ENCODE peak calls at places on chromosomes 12 and 14, in eight cellular contexts. Y, H, S, R, V, W, J and E are unnamed samples.

GRCh38 chr12:91778938-91779400 is 366.7 kb downstream of the BTG1 start:
- DNase-seq in Y (peak; percentile 93), H (peak; percentile 35), S (peak; percentile 20), R (peak; percentile 96), V (peak; percentile 88), W (peak; percentile 98), J (no peak), E (no peak)

GRCh38 chr12:62933871-62934798 is 815 bp downstream of the PPM1H start:
- DNase-seq in Y (no peak), H (peak; percentile 35), S (peak; percentile 22), R (peak; percentile 45), V (peak; percentile 4), W (no peak), J (peak; percentile 31), E (peak; percentile 35)

GRCh38 chr12:25455696-25456095 is 97.4 kb downstream of the LMNTD1 start:
- DNase-seq in Y (no peak), H (no peak), S (no peak), R (no peak), V (no peak), W (no peak), J (no peak), E (no peak)

GRCh38 chr12:87687362-87687761 is 341.8 kb downstream of the C12orf50 start:
- DNase-seq in Y (no peak), H (no peak), S (no peak), R (peak; percentile 50), V (peak; percentile 60), W (no peak), J (peak; percentile 10), E (peak; percentile 6)

GRCh38 chr12:94659531-94659930 is 9.2 kb upstream of the TMCC3 start:
- DNase-seq in Y (no peak), H (no peak), S (no peak), R (no peak), V (no peak), W (no peak), J (no peak), E (no peak)

GRCh38 chr14:62655161-62655560 is 390.1 kb downstream of the KCNH5 start:
- DNase-seq in Y (no peak), H (no peak), S (no peak), R (no peak), V (peak; percentile 49), W (no peak), J (no peak), E (no peak)

GRCh38 chr14:45715946-45716345 is 462.9 kb upstream of the MIS18BP1 start:
- DNase-seq in Y (no peak), H (no peak), S (no peak), R (no peak), V (no peak), W (no peak), J (no peak), E (no peak)

GRCh38 chr14:44446965-44447364 is 60.1 kb downstream of the FSCB start:
- DNase-seq in Y (no peak), H (no peak), S (no peak), R (no peak), V (no peak), W (no peak), J (no peak), E (no peak)

GRCh38 chr12:54273981-54274380 is 5.9 kb downstream of the CBX5 start:
- DNase-seq in Y (no peak), H (no peak), S (no peak), R (no peak), V (no peak), W (no peak), J (no peak), E (no peak)

GRCh38 chr12:76628745-76629144 is 69.2 kb upstream of the OSBPL8 start:
- DNase-seq in Y (no peak), H (no peak), S (no peak), R (no peak), V (no peak), W (no peak), J (no peak), E (no peak)

GRCh38 chr14:56136571-56137498 is 18.6 kb downstream of the PELI2 start:
- DNase-seq in Y (no peak), H (no peak), S (no peak), R (no peak), V (peak; percentile 40), W (no peak), J (no peak), E (no peak)

GRCh38 chr12:51254592-51254991 is 15.6 kb downstream of the SMAGP start:
- DNase-seq in Y (no peak), H (no peak), S (no peak), R (no peak), V (no peak), W (no peak), J (no peak), E (no peak)

GRCh38 chr14:45526715-45527549 is 273.9 kb upstream of the MIS18BP1 start:
- DNase-seq in Y (peak; percentile 1), H (no peak), S (no peak), R (peak; percentile 57), V (no peak), W (peak; percentile 51), J (no peak), E (peak; percentile 65)

GRCh38 chr14:92556863-92557543 is 43.4 kb downstream of the RIN3 start:
- DNase-seq in Y (no peak), H (no peak), S (no peak), R (no peak), V (no peak), W (no peak), J (no peak), E (no peak)

GRCh38 chr14:105919458-105920150 is 393.2 kb downstream of the TMEM121 start:
- DNase-seq in Y (no peak), H (no peak), S (no peak), R (no peak), V (no peak), W (no peak), J (no peak), E (no peak)

GRCh38 chr14:105913861-105914260 is 387.5 kb downstream of the TMEM121 start:
- DNase-seq in Y (no peak), H (no peak), S (no peak), R (no peak), V (no peak), W (no peak), J (no peak), E (no peak)

GRCh38 chr14:105914738-105915385 is 388.5 kb downstream of the TMEM121 start:
- DNase-seq in Y (no peak), H (no peak), S (no peak), R (no peak), V (no peak), W (no peak), J (no peak), E (no peak)

GRCh38 chr14:105918496-105919262 is 392.3 kb downstream of the TMEM121 start:
- DNase-seq in Y (no peak), H (no peak), S (no peak), R (no peak), V (no peak), W (no peak), J (no peak), E (no peak)

DNA sequence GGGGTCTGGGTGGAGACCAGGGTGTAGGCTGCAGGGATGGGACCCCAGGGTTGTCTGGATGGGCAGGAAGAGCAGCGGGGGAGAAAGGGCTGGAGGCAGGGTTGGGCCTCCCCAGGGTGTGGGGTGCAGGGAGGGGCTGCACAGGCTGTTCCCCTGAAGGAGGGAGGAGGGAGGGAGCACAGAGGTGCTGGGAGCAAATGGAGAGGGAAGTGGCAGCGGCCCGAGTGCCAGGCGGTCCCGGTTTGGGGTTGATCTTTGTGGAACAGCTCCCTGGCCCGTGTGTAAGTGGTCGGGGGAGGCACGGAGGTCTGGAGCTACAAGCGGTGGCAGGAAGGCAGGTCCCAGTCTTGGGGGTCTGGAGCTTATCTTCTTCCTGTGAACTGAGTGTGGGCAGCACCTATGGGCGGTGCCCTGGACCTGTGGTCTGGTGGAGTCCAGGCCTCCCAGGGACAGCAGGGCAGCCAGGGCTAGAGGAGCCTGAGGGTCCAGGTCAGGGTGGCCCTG is 391.6 kb downstream of the TMEM121 start:
- DNase-seq in Y (no peak), H (no peak), S (no peak), R (no peak), V (no peak), W (no peak), J (no peak), E (no peak)
- TF ChIP-seq POLR2A in Y (no peak), H (no peak), S (no peak), R (no peak), V (no peak), W (no peak), J (no peak), E (no peak)

GRCh38 chr12:34306133-34306830 is 284.0 kb downstream of the ALG10 start:
- DNase-seq in Y (no peak), H (no peak), S (no peak), R (no peak), V (no peak), W (no peak), J (no peak), E (no peak)
- H3K9me3 ChIP-seq in Y (no peaks in the 10 kb centered on the region), H (peaks cover 10% of the 10 kb centered on the region), S (no peaks in the 10 kb centered on the region), R (no peaks in the 10 kb centered on the region), V (peaks cover 75% of the 10 kb centered on the region), W (no peaks in the 10 kb centered on the region), J (no peaks in the 10 kb centered on the region), E (no peaks in the 10 kb centered on the region)

GRCh38 chr12:121288941-121289340 is 7.6 kb downstream of the CAMKK2 start:
- DNase-seq in Y (no peak), H (no peak), S (peak; percentile 54), R (no peak), V (no peak), W (no peak), J (peak; percentile 76), E (no peak)
- H3K27ac ChIP-seq in Y (no peak overlapping the region), H (no peak overlapping the region), S (peak overlapping the region; percentile 65), R (no peak overlapping the region), V (no peak overlapping the region), W (no peak overlapping the region), J (peak overlapping the region; percentile 44), E (no peak overlapping the region)

GRCh38 chr12:12488823-12489528 is 73.7 kb downstream of the DUSP16 start:
- DNase-seq in Y (no peak), H (no peak), S (no peak), R (no peak), V (no peak), W (no peak), J (no peak), E (no peak)

GRCh38 chr12:12483438-12483837 is 79.2 kb downstream of the DUSP16 start:
- DNase-seq in Y (no peak), H (no peak), S (no peak), R (no peak), V (no peak), W (no peak), J (no peak), E (no peak)

GRCh38 chr12:12488296-12488695 is 74.4 kb downstream of the DUSP16 start:
- DNase-seq in Y (no peak), H (no peak), S (no peak), R (no peak), V (no peak), W (no peak), J (no peak), E (no peak)

GRCh38 chr12:12487490-12487889 is 75.2 kb downstream of the DUSP16 start:
- DNase-seq in Y (no peak), H (no peak), S (no peak), R (no peak), V (no peak), W (no peak), J (no peak), E (no peak)

DNA sequence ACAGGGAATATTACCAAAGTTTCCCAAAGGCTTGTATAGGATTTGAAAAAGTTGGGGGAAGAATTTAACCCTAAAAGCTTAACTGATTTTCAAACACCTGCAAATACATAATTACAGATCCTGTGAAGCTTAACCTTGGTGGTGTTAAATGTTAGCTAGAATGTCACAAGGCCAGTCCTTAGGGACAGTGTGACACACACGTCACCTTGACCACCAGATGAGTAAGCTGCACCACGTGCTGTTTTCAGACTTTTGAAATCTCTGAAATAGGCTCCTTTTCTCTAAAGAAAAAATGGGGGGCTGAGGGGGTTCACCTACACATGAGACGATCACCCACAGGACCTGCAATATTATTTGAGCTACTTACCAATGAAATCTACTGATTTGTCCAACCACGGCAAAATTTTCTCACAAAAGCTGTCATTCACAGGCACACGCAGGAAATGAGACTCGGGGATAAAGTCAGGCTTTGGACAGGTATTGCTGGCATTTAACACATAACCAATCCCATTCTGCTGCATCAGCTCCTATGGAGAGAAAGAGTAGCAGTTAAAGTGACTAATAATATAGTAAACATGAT is 75.9 kb downstream of the DUSP16 start:
- DNase-seq in Y (peak; percentile 57), H (no peak), S (no peak), R (no peak), V (no peak), W (no peak), J (no peak), E (peak; percentile 65)
- TF ChIP-seq POLR2A in Y (no peak), H (no peak), S (no peak), R (no peak), V (no peak), W (no peak), J (no peak), E (no peak)